ENCODE peak calls at places on chromosomes 16 and 17, in ten cellular contexts. N, S, Y, J, A, G, U, P, Q and R are unnamed samples.

GRCh38 chr16:75065149-75065807 is 51.3 kb downstream of the LDHD start:
- DNase-seq in N (no peak), S (no peak), Y (no peak), J (no peak), A (no peak), G (no peak), U (peak; percentile 37), P (no peak), Q (no peak), R (peak; percentile 67)

GRCh38 chr16:23085949-23086348 is 63.3 kb downstream of the USP31 start:
- DNase-seq in N (no peak), S (no peak), Y (no peak), J (no peak), A (no peak), G (no peak), U (no peak), P (no peak), Q (no peak), R (no peak)

GRCh38 chr17:11302395-11302932 is 61.5 kb downstream of the SHISA6 start:
- DNase-seq in N (no peak), S (no peak), Y (no peak), J (no peak), A (no peak), G (no peak), U (no peak), P (no peak), Q (no peak), R (no peak)

GRCh38 chr17:73545109-73545508 is 99.1 kb downstream of the SDK2 start:
- DNase-seq in N (no peak), S (no peak), Y (no peak), J (no peak), A (no peak), G (no peak), U (no peak), P (no peak), Q (no peak), R (no peak)

GRCh38 chr17:6772016-6772415 is 4.0 kb upstream of the FBXO39 start:
- DNase-seq in N (no peak), S (no peak), Y (no peak), J (no peak), A (no peak), G (no peak), U (no peak), P (no peak), Q (no peak), R (no peak)

GRCh38 chr17:27618417-27618816 is 12.6 kb upstream of the LGALS9 start:
- DNase-seq in N (no peak), S (peak; percentile 1), Y (no peak), J (no peak), A (no peak), G (no peak), U (no peak), P (no peak), Q (no peak), R (no peak)

GRCh38 chr17:50487213-50488096 is 8.8 kb downstream of the RSAD1 start:
- DNase-seq in N (no peak), S (no peak), Y (no peak), J (no peak), A (no peak), G (no peak), U (no peak), P (no peak), Q (no peak), R (no peak)

GRCh38 chr17:73667184-73667959 is 23.1 kb upstream of the SDK2 start:
- DNase-seq in N (no peak), S (peak; percentile 42), Y (no peak), J (no peak), A (no peak), G (no peak), U (no peak), P (no peak), Q (no peak), R (no peak)

GRCh38 chr16:794853-795466 is 5.6 kb downstream of the GNG13 start:
- DNase-seq in N (no peak), S (no peak), Y (no peak), J (no peak), A (no peak), G (no peak), U (no peak), P (no peak), Q (no peak), R (no peak)

GRCh38 chr17:79696159-79696982 is 34.4 kb upstream of the ENPP7 start:
- DNase-seq in N (peak; percentile 70), S (peak; percentile 35), Y (no peak), J (no peak), A (no peak), G (no peak), U (no peak), P (no peak), Q (no peak), R (no peak)

GRCh38 chr16:77383606-77384187 is 51.1 kb downstream of the ADAMTS18 start:
- DNase-seq in N (no peak), S (no peak), Y (no peak), J (no peak), A (no peak), G (no peak), U (no peak), P (no peak), Q (no peak), R (no peak)

GRCh38 chr17:62627219-62627903 is at the start of gene MRC2:
- DNase-seq in N (peak; percentile 91), S (peak; percentile 92), Y (peak; percentile 77), J (no peak), A (no peak), G (peak; percentile 86), U (peak; percentile 28), P (no peak), Q (peak; percentile 86), R (peak; percentile 50)

GRCh38 chr17:62625870-62626200 is 1.6 kb upstream of the MRC2 start:
- DNase-seq in N (peak; percentile 41), S (peak; percentile 68), Y (no peak), J (no peak), A (no peak), G (no peak), U (no peak), P (no peak), Q (no peak), R (peak; percentile 26)

GRCh38 chr17:62628845-62629555 is 1.5 kb downstream of the MRC2 start:
- DNase-seq in N (peak; percentile 82), S (peak; percentile 81), Y (no peak), J (no peak), A (no peak), G (no peak), U (no peak), P (no peak), Q (peak; percentile 73), R (no peak)

GRCh38 chr17:62627904-62628603 is 584 bp downstream of the MRC2 start:
- DNase-seq in N (no peak), S (peak; percentile 87), Y (peak; percentile 49), J (no peak), A (no peak), G (peak; percentile 55), U (peak; percentile 41), P (no peak), Q (peak; percentile 83), R (peak; percentile 39)

GRCh38 chr17:62625184-62625869 is 2.1 kb upstream of the MRC2 start:
- DNase-seq in N (no peak), S (no peak), Y (no peak), J (no peak), A (no peak), G (no peak), U (no peak), P (no peak), Q (no peak), R (no peak)
- H3K4me3 ChIP-seq in N (no peak overlapping the region), S (no peak overlapping the region), Y (no peak overlapping the region), J (no peak overlapping the region), A (no peak overlapping the region), G (no peak overlapping the region), U (no peak overlapping the region), P (no peak overlapping the region), Q (no peak overlapping the region), R (no peak overlapping the region)

GRCh38 chr16:69349508-69349907 is 2.1 kb downstream of the TMED6 start:
- DNase-seq in N (no peak), S (no peak), Y (no peak), J (no peak), A (no peak), G (no peak), U (no peak), P (no peak), Q (no peak), R (no peak)

GRCh38 chr16:69351309-69352027 is at the start of gene TMED6:
- DNase-seq in N (no peak), S (no peak), Y (no peak), J (no peak), A (peak; percentile 85), G (no peak), U (no peak), P (no peak), Q (no peak), R (peak; percentile 87)

GRCh38 chr16:69348222-69348621 is 3.4 kb downstream of the TMED6 start:
- DNase-seq in N (no peak), S (no peak), Y (no peak), J (no peak), A (no peak), G (no peak), U (no peak), P (no peak), Q (no peak), R (no peak)

GRCh38 chr16:69346683-69347082 is 4.9 kb downstream of the TMED6 start:
- DNase-seq in N (no peak), S (no peak), Y (no peak), J (no peak), A (no peak), G (no peak), U (no peak), P (no peak), Q (no peak), R (no peak)

GRCh38 chr16:69350536-69351133 is 951 bp downstream of the TMED6 start:
- DNase-seq in N (no peak), S (no peak), Y (no peak), J (no peak), A (no peak), G (no peak), U (no peak), P (no peak), Q (no peak), R (no peak)
- H3K4me3 ChIP-seq in N (no peak overlapping the region), S (no peak overlapping the region), Y (no peak overlapping the region), J (no peak overlapping the region), A (peak overlapping the region; percentile 50), G (no peak overlapping the region), U (no peak overlapping the region), P (no peak overlapping the region), Q (no peak overlapping the region), R (no peak overlapping the region)

GRCh38 chr17:77332034-77332971 is 191.5 kb downstream of the SEC14L1 start:
- DNase-seq in N (peak; percentile 26), S (peak; percentile 41), Y (peak; percentile 2), J (peak; percentile 84), A (peak; percentile 7), G (no peak), U (peak; percentile 36), P (peak; percentile 12), Q (peak; percentile 44), R (peak; percentile 18)
- H3K4me3 ChIP-seq in N (no peak overlapping the region), S (no peak overlapping the region), Y (no peak overlapping the region), J (peak overlapping the region; percentile 56), A (no peak overlapping the region), G (no peak overlapping the region), U (peak overlapping the region; percentile 10), P (peak overlapping the region; percentile 17), Q (no peak overlapping the region), R (no peak overlapping the region)

DNA sequence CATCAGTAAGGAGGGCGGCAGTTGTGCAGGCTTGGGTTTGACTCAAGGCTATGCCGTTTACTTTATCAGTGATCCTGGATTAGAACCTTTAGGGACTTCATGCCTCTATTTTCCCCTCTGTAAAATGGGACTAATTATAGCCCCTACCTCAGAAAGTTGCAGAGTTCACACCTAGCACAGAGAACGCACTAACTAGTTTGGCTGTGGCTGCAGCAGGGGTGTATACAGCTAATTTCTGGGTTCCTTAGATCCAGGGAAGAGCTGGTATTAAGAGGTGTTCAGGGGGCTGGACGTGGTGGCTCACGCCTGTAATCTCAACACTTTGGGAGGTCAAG is 267.3 kb downstream of the CPPED1 start:
- DNase-seq in N (no peak), S (no peak), Y (no peak), J (no peak), A (no peak), G (no peak), U (no peak), P (no peak), Q (no peak), R (no peak)
- H3K4me3 ChIP-seq in N (no peak overlapping the region), S (no peak overlapping the region), Y (no peak overlapping the region), J (no peak overlapping the region), A (no peak overlapping the region), G (no peak overlapping the region), U (no peak overlapping the region), P (no peak overlapping the region), Q (no peak overlapping the region), R (no peak overlapping the region)